ENCODE peak calls at places on chromosomes 7 and 10, in six cellular contexts. X is NCI-H2081; L is hepatic stellate cell; R is nephron progenitor cell; C is Calu3; M is activated naive CD4-positive, alpha-beta T cell. Y is an unnamed sample.

GRCh38 chr10:121526040-121526790 is 72.0 kb downstream of the FGFR2 start:
- DNase-seq in X (no peak), L (no peak), R (no peak), C (no peak), M (no peak), Y (no peak)

GRCh38 chr10:95588025-95588424 is 26.9 kb upstream of the SORBS1 start:
- DNase-seq in X (no peak), L (no peak), R (no peak), C (no peak), M (no peak), Y (no peak)

GRCh38 chr7:79090543-79090942 is 362.9 kb downstream of the MAGI2 start:
- DNase-seq in X (no peak), L (no peak), R (no peak), C (no peak), M (no peak), Y (no peak)

GRCh38 chr10:47198221-47198620 is 101.8 kb upstream of the GDF10 start:
- DNase-seq in X (no peak), L (no peak), R (no peak), C (no peak), M (no peak), Y (no peak)

GRCh38 chr7:148944935-148945934 is 61.1 kb upstream of the EZH2 start:
- DNase-seq in X (no peak), L (no peak), R (no peak), C (no peak), M (no peak), Y (peak)

GRCh38 chr10:3169271-3169670 is 3.3 kb downstream of the PITRM1 start:
- DNase-seq in X (peak), L (no peak), R (no peak), C (no peak), M (no peak), Y (no peak)

GRCh38 chr10:127983701-127984100 is 76.8 kb downstream of the PTPRE start:
- DNase-seq in X (no peak), L (no peak), R (no peak), C (peak), M (no peak), Y (no peak)

GRCh38 chr7:18357691-18358090 is 137.9 kb upstream of the HDAC9 start:
- DNase-seq in X (peak), L (peak), R (no peak), C (no peak), M (no peak), Y (no peak)

GRCh38 chr10:4883079-4883739 is 57.2 kb downstream of the AKR1E2 start:
- DNase-seq in X (no peak), L (peak), R (no peak), C (no peak), M (no peak), Y (no peak)

GRCh38 chr7:96837583-96837982 is 127.9 kb upstream of the SEM1 start:
- DNase-seq in X (no peak), L (no peak), R (no peak), C (no peak), M (no peak), Y (no peak)

GRCh38 chr10:80064120-80064886 is 14.2 kb upstream of the TMEM254 start:
- DNase-seq in X (no peak), L (no peak), R (no peak), C (no peak), M (no peak), Y (no peak)

GRCh38 chr7:107692501-107692900 is 31.9 kb downstream of the SLC26A4 start:
- DNase-seq in X (no peak), L (peak), R (no peak), C (no peak), M (no peak), Y (no peak)

GRCh38 chr7:125605241-125605640 is 675.6 kb upstream of the POT1 start:
- DNase-seq in X (no peak), L (no peak), R (no peak), C (no peak), M (no peak), Y (no peak)

GRCh38 chr10:72086466-72087391 is 1.6 kb downstream of the SPOCK2 start:
- DNase-seq in X (no peak), L (no peak), R (peak), C (peak), M (peak), Y (peak)

GRCh38 chr10:33267708-33268107 is 66.8 kb downstream of the NRP1 start:
- DNase-seq in X (no peak), L (no peak), R (no peak), C (no peak), M (no peak), Y (no peak)